ENCODE peak calls at places on chromosome 5, in six cellular contexts. V is HCT116, M is K562, T is GM12878, N is NT2/D1, W is H1. E is an unnamed sample.

GRCh38 chr5:106843812-106844416 is 826.8 kb downstream of the EFNA5 start:
- DNase-seq in N (no peak), T (no peak), M (no peak), V (peak; percentile 13), W (no peak), E (no peak)

GRCh38 chr5:88826959-88827585 is 55.9 kb downstream of the MEF2C start:
- DNase-seq in V (peak; percentile 47), W (no peak), M (peak; percentile 24), N (no peak), T (peak; percentile 98), E (no peak)

GRCh38 chr5:82859439-82860140 is 217.6 kb downstream of the TMEM167A start:
- DNase-seq in V (no peak), M (no peak), W (no peak), N (no peak), T (no peak), E (no peak)

GRCh38 chr5:37045703-37046102 is 169.1 kb downstream of the NIPBL start:
- DNase-seq in T (no peak), V (no peak), W (no peak), N (no peak), M (no peak), E (no peak)

GRCh38 chr5:38613475-38613874 is 57.0 kb upstream of the LIFR start:
- DNase-seq in T (no peak), V (no peak), N (no peak), W (no peak), M (no peak), E (no peak)

GRCh38 chr5:26553079-26553478 is 485.3 kb downstream of the CDH9 start:
- DNase-seq in W (no peak), V (no peak), N (no peak), T (no peak), M (no peak), E (no peak)

GRCh38 chr5:180160822-180161221 is 48.2 kb downstream of the RASGEF1C start:
- DNase-seq in T (no peak), W (no peak), N (no peak), V (no peak), M (no peak), E (no peak)

GRCh38 chr5:94335936-94336335 is 282.5 kb downstream of the KIAA0825 start:
- DNase-seq in V (no peak), M (no peak), W (no peak), T (no peak), N (no peak), E (no peak)

GRCh38 chr5:109676920-109677319 is 12.8 kb upstream of the MAN2A1 start:
- DNase-seq in M (no peak), W (no peak), T (no peak), N (no peak), V (no peak), E (no peak)

GRCh38 chr5:141560725-141561483 is 57.9 kb downstream of the DIAPH1 start:
- DNase-seq in M (peak; percentile 64), W (peak; percentile 73), T (no peak), N (peak; percentile 88), V (peak; percentile 59), E (peak; percentile 10)

GRCh38 chr5:179331591-179331990 is 13.7 kb downstream of the ADAMTS2 start:
- DNase-seq in V (no peak), M (no peak), W (no peak), N (no peak), T (no peak), E (no peak)

GRCh38 chr5:89342106-89342876 is 459.3 kb upstream of the MEF2C start:
- DNase-seq in V (no peak), W (no peak), M (no peak), N (no peak), T (peak; percentile 82), E (no peak)

GRCh38 chr5:55816342-55816741 is 34.8 kb upstream of the IL31RA start:
- DNase-seq in T (no peak), N (no peak), W (no peak), M (no peak), V (no peak), E (no peak)

GRCh38 chr5:142697846-142698245 is 12.0 kb upstream of the FGF1 start:
- DNase-seq in N (no peak), W (no peak), M (no peak), V (no peak), T (no peak), E (no peak)

GRCh38 chr5:142699105-142699720 is 13.3 kb upstream of the FGF1 start:
- DNase-seq in V (peak; percentile 66), N (peak; percentile 63), T (peak; percentile 31), M (peak; percentile 80), W (peak; percentile 96), E (peak; percentile 79)

GRCh38 chr5:142696379-142696778 is 10.5 kb upstream of the FGF1 start:
- DNase-seq in W (no peak), N (no peak), T (no peak), V (no peak), M (no peak), E (no peak)

GRCh38 chr5:142698447-142698846 is 12.6 kb upstream of the FGF1 start:
- DNase-seq in N (no peak), T (no peak), W (no peak), V (no peak), M (no peak), E (no peak)

GRCh38 chr5:142697356-142697807 is 11.5 kb upstream of the FGF1 start:
- DNase-seq in M (no peak), N (no peak), V (no peak), W (no peak), T (no peak), E (no peak)
- TF ChIP-seq ZNF274 in M (no peak), N (no peak), V (no peak), W (no peak), T (no peak), E (no peak)

GRCh38 chr5:133613184-133613583 is 843 bp upstream of the FSTL4 start:
- DNase-seq in W (no peak), M (no peak), V (no peak), N (no peak), T (no peak), E (no peak)

GRCh38 chr5:133612021-133612860 is at the start of gene FSTL4:
- DNase-seq in M (no peak), N (no peak), W (peak; percentile 80), V (no peak), T (no peak), E (no peak)

GRCh38 chr5:133613743-133614142 is 1.4 kb upstream of the FSTL4 start:
- DNase-seq in M (no peak), N (no peak), T (no peak), V (no peak), W (no peak), E (no peak)

GRCh38 chr5:133611357-133612020 is 852 bp downstream of the FSTL4 start:
- DNase-seq in W (peak; percentile 81), M (no peak), V (no peak), T (no peak), N (no peak), E (no peak)

GRCh38 chr5:133610489-133611356 is 1.6 kb downstream of the FSTL4 start:
- DNase-seq in N (no peak), V (no peak), T (no peak), W (peak; percentile 50), M (peak; percentile 53), E (peak; percentile 23)
- TF ChIP-seq ZNF274 in N (no peak), V (no peak), T (no peak), W (no peak), M (no peak), E (no peak)

GRCh38 chr5:78518365-78519197 is 130.0 kb downstream of the LHFPL2 start:
- DNase-seq in T (no peak), N (no peak), W (no peak), V (no peak), M (no peak), E (peak; percentile 97)
- TF ChIP-seq ZNF274 in T (no peak), N (no peak), W (no peak), V (no peak), M (no peak), E (no peak)

DNA sequence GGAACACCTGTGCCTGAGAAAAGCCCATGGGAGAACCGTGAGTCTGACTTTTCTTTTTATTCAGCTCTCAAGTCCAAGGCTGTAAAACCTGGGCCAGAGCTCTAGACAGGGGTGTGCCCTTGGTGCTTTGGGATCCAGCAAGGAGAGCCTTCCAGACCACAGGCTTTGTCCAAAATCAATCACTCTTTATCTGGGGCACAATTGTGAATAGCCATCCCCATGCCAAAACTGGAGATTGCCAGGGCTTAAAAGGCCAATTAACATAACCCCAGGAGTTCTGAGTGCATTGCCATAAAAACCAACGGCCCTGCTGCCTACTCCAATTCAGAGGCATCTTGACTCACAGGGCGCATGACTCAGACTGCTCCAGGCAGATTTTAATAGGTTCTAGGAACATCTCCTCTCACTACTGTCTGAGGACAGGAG is 391.8 kb downstream of the ARHGEF28 start:
- DNase-seq in W (no peak), N (no peak), V (peak; percentile 73), T (no peak), M (no peak), E (no peak)
- TF ChIP-seq ZNF274 in W (no peak), N (no peak), V (no peak), T (no peak), M (no peak), E (no peak)

GRCh38 chr5:149452007-149452664 is 73.0 kb upstream of the IL17B start:
- DNase-seq in V (no peak), W (no peak), T (no peak), N (no peak), M (peak; percentile 61), E (peak; percentile 98)
- TF ChIP-seq ZNF274 in V (no peak), W (no peak), T (no peak), N (no peak), M (no peak), E (peak; percentile 80)

GRCh38 chr5:143066556-143067281 is 296.5 kb downstream of the ARHGAP26 start:
- DNase-seq in T (peak; percentile 79), W (no peak), N (no peak), V (no peak), M (no peak), E (no peak)
- TF ChIP-seq ZNF274 in T (no peak), W (no peak), N (no peak), V (no peak), M (no peak), E (no peak)

DNA sequence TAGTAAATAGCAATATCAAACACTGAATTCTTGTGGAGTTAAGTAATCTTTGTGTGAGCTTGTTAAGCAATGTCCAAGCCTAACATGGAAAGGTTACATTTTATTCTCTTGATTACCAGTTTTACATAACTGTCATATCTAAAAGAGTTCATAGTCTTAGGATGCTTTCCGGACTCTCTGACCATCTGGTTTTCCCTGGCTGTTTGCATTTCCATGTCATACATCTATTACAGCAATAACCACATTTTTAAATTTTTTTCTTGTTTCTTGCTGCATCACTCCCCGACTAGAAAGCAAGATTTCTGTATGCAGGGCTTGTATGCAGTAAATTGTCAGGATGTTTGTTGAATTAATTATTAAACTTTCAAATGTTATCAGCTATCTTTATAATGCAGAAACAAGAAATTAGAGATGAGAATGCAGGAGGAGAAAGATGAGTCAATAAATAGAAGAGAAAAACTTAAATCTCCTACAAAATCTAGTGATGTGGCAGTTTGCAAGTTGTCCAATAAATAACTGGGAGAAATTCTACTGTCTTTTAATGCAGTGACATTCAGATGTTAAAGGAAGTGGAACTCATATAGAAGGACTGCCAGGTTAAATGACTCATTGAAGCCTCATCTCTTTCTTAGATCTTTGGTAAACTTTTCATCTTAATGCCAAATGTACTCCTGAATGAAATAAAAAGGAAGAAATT is 179.6 kb upstream of the SGCD start:
- DNase-seq in T (no peak), W (no peak), N (no peak), V (no peak), M (no peak), E (no peak)
- TF ChIP-seq ZNF274 in T (no peak), W (no peak), N (no peak), V (no peak), M (no peak), E (no peak)

E was measured in HepG2.